ENCODE peak calls at places on chromosomes 4 and X, in ten cellular contexts. H is kidney tubule cell; O is NCI-H2081; X is neural progenitor cell; M is right lobe of liver; L is stimulated activated CD8-positive, alpha-beta memory T cell treated with anti-CD3 and anti-CD28 coated beads, Interleukin-15, amount 100 ng/mL, for 1 hour; T is astrocyte of the hippocampus; E is germinal center; K is T-helper 9 cell; P is EH. W is an unnamed sample.

GRCh38 chr4:5691491-5692132 is 16.7 kb downstream of the EVC2 start:
- DNase-seq in H (no peak), O (no peak), X (no peak), M (no peak), L (no peak), T (no peak), E (no peak), K (no peak), P (no peak), W (no peak)

GRCh38 chrX:100636321-100636991 is at the start of gene TSPAN6:
- DNase-seq in H (peak; percentile 87), O (peak; percentile 83), X (peak; percentile 87), M (peak; percentile 77), L (peak; percentile 36), T (peak; percentile 92), E (peak; percentile 59), K (peak; percentile 67), P (peak; percentile 86), W (peak; percentile 82)

GRCh38 chrX:121307441-121307840 is 260.0 kb downstream of the GLUD2 start:
- DNase-seq in H (no peak), O (no peak), X (no peak), M (no peak), L (no peak), T (no peak), E (no peak), K (no peak), P (no peak), W (no peak)

GRCh38 chrX:135927897-135928296 is 34.4 kb downstream of the SAGE1 start:
- DNase-seq in H (no peak), O (no peak), X (no peak), M (no peak), L (no peak), T (no peak), E (no peak), K (no peak), P (no peak), W (no peak)

GRCh38 chr4:119314356-119314755 is 7.6 kb downstream of the FABP2 start:
- DNase-seq in H (peak; percentile 63), O (peak; percentile 7), X (peak; percentile 68), M (no peak), L (no peak), T (peak; percentile 65), E (no peak), K (no peak), P (peak; percentile 64), W (no peak)

GRCh38 chr4:8330821-8331566 is 61.4 kb downstream of the HTRA3 start:
- DNase-seq in H (no peak), O (no peak), X (no peak), M (peak; percentile 39), L (no peak), T (no peak), E (no peak), K (no peak), P (no peak), W (peak; percentile 49)

GRCh38 chr4:53676402-53676871 is 85.2 kb upstream of the LNX1 start:
- DNase-seq in H (no peak), O (no peak), X (no peak), M (no peak), L (no peak), T (no peak), E (no peak), K (no peak), P (peak; percentile 76), W (no peak)

GRCh38 chrX:47649302-47649701 is 1.1 kb downstream of the ELK1 start:
- DNase-seq in H (no peak), O (no peak), X (no peak), M (no peak), L (no peak), T (no peak), E (no peak), K (no peak), P (no peak), W (no peak)

GRCh38 chrX:103779156-103779555 is 2.5 kb downstream of the PLP1 start:
- DNase-seq in H (no peak), O (peak; percentile 22), X (peak; percentile 26), M (no peak), L (no peak), T (peak; percentile 63), E (no peak), K (no peak), P (peak; percentile 18), W (no peak)

GRCh38 chrX:110992611-110993010 is 103.4 kb upstream of the PAK3 start:
- DNase-seq in H (peak; percentile 49), O (peak; percentile 47), X (peak; percentile 65), M (no peak), L (no peak), T (peak; percentile 47), E (peak; percentile 3), K (peak; percentile 7), P (peak; percentile 2), W (no peak)

GRCh38 chrX:45344597-45344996 is 143.9 kb upstream of the DIPK2B start:
- DNase-seq in H (peak; percentile 31), O (no peak), X (no peak), M (no peak), L (no peak), T (peak; percentile 64), E (no peak), K (no peak), P (peak; percentile 91), W (no peak)

GRCh38 chrX:47316276-47317025 is 53.9 kb upstream of the ZNF157 start:
- DNase-seq in H (no peak), O (no peak), X (peak; percentile 90), M (no peak), L (no peak), T (peak; percentile 33), E (no peak), K (no peak), P (peak; percentile 4), W (no peak)

W was measured in left lobe of liver.